ENCODE peak calls at places on chromosomes 5 and 9, in five cellular contexts. One of them, this sample, is unnamed.

GRCh38 chr5:135243194-135244191 is 155.5 kb downstream of the MACROH2A1 start:
- DNase-seq in CD4-positive, alpha-beta T cell: no peak
- DNase-seq in cardiac fibroblast: no peak
- DNase-seq in psoas muscle: peak
- DNase-seq in MCF 10A: no peak
- DNase-seq in this sample: no peak

GRCh38 chr5:102418531-102418930 is 80.3 kb downstream of the SLCO6A1 start:
- DNase-seq in CD4-positive, alpha-beta T cell: no peak
- DNase-seq in cardiac fibroblast: no peak
- DNase-seq in psoas muscle: no peak
- DNase-seq in MCF 10A: no peak
- DNase-seq in this sample: no peak

GRCh38 chr5:31283326-31283725 is 89.8 kb downstream of the CDH6 start:
- DNase-seq in CD4-positive, alpha-beta T cell: no peak
- DNase-seq in cardiac fibroblast: no peak
- DNase-seq in psoas muscle: no peak
- DNase-seq in MCF 10A: no peak
- DNase-seq in this sample: no peak

GRCh38 chr9:93974151-93974550 is 19.0 kb upstream of the BARX1 start:
- DNase-seq in CD4-positive, alpha-beta T cell: no peak
- DNase-seq in cardiac fibroblast: no peak
- DNase-seq in psoas muscle: no peak
- DNase-seq in MCF 10A: peak
- DNase-seq in this sample: no peak

GRCh38 chr5:144318011-144318410 is 147.3 kb downstream of the KCTD16 start:
- DNase-seq in CD4-positive, alpha-beta T cell: no peak
- DNase-seq in cardiac fibroblast: no peak
- DNase-seq in psoas muscle: no peak
- DNase-seq in MCF 10A: no peak
- DNase-seq in this sample: no peak

GRCh38 chr5:137078171-137078665 is 420.9 kb downstream of the SPOCK1 start:
- DNase-seq in CD4-positive, alpha-beta T cell: no peak
- DNase-seq in cardiac fibroblast: no peak
- DNase-seq in psoas muscle: no peak
- DNase-seq in MCF 10A: peak
- DNase-seq in this sample: peak

GRCh38 chr9:75378036-75378435 is 289.7 kb downstream of the OSTF1 start:
- DNase-seq in CD4-positive, alpha-beta T cell: no peak
- DNase-seq in cardiac fibroblast: no peak
- DNase-seq in psoas muscle: peak
- DNase-seq in MCF 10A: no peak
- DNase-seq in this sample: no peak

GRCh38 chr5:143245929-143246561 is 157.4 kb downstream of the NR3C1 start:
- DNase-seq in CD4-positive, alpha-beta T cell: no peak
- DNase-seq in cardiac fibroblast: peak
- DNase-seq in psoas muscle: peak
- DNase-seq in MCF 10A: peak
- DNase-seq in this sample: peak

GRCh38 chr9:20319641-20320337 is 302.5 kb downstream of the MLLT3 start:
- DNase-seq in CD4-positive, alpha-beta T cell: peak
- DNase-seq in cardiac fibroblast: peak
- DNase-seq in psoas muscle: no peak
- DNase-seq in MCF 10A: peak
- DNase-seq in this sample: no peak

GRCh38 chr9:17134843-17135577 is at the start of gene CNTLN:
- DNase-seq in CD4-positive, alpha-beta T cell: no peak
- DNase-seq in cardiac fibroblast: peak
- DNase-seq in psoas muscle: peak
- DNase-seq in MCF 10A: peak
- DNase-seq in this sample: peak

GRCh38 chr9:108477538-108478006 is 378.2 kb downstream of the ACTL7B start:
- DNase-seq in CD4-positive, alpha-beta T cell: no peak
- DNase-seq in cardiac fibroblast: peak
- DNase-seq in psoas muscle: no peak
- DNase-seq in MCF 10A: peak
- DNase-seq in this sample: no peak

GRCh38 chr5:54215233-54215736 is 95.1 kb downstream of the ARL15 start:
- DNase-seq in CD4-positive, alpha-beta T cell: no peak
- DNase-seq in cardiac fibroblast: no peak
- DNase-seq in psoas muscle: no peak
- DNase-seq in MCF 10A: no peak
- DNase-seq in this sample: no peak

GRCh38 chr5:116361171-116361967 is 213.3 kb downstream of the SEMA6A start:
- DNase-seq in CD4-positive, alpha-beta T cell: no peak
- DNase-seq in cardiac fibroblast: peak
- DNase-seq in psoas muscle: peak
- DNase-seq in MCF 10A: no peak
- DNase-seq in this sample: peak
- TF ChIP-seq CTCF in CD4-positive, alpha-beta T cell: no peak
- TF ChIP-seq CTCF in cardiac fibroblast: no peak
- TF ChIP-seq CTCF in psoas muscle: no peak
- TF ChIP-seq CTCF in MCF 10A: no peak
- TF ChIP-seq CTCF in this sample: no peak

DNA sequence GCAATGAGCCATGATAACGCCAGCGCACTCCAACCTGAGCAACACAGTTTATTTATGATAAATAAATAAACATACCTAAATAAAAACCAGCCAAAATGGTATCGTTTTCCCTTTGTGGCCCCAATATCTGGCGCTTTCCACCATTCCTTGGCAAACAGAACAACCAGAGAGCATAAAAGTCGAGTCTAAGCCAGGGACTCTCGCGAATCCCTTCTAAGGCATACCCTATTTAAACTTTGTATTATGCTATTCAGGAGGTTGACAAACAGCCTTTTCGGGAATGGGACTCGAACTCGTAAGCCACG is 389 bp upstream of the MATR3 start:
- DNase-seq in CD4-positive, alpha-beta T cell: no peak
- DNase-seq in cardiac fibroblast: no peak
- DNase-seq in psoas muscle: no peak
- DNase-seq in MCF 10A: no peak
- DNase-seq in this sample: no peak
- TF ChIP-seq CTCF in CD4-positive, alpha-beta T cell: no peak
- TF ChIP-seq CTCF in cardiac fibroblast: no peak
- TF ChIP-seq CTCF in psoas muscle: no peak
- TF ChIP-seq CTCF in MCF 10A: no peak
- TF ChIP-seq CTCF in this sample: no peak

GRCh38 chr5:38753776-38754175 is 92.0 kb upstream of the OSMR start:
- DNase-seq in CD4-positive, alpha-beta T cell: no peak
- DNase-seq in cardiac fibroblast: no peak
- DNase-seq in psoas muscle: no peak
- DNase-seq in MCF 10A: no peak
- DNase-seq in this sample: no peak

GRCh38 chr5:38755171-38755570 is 90.6 kb upstream of the OSMR start:
- DNase-seq in CD4-positive, alpha-beta T cell: no peak
- DNase-seq in cardiac fibroblast: peak
- DNase-seq in psoas muscle: no peak
- DNase-seq in MCF 10A: peak
- DNase-seq in this sample: no peak

GRCh38 chr5:38749861-38750260 is 96.0 kb upstream of the OSMR start:
- DNase-seq in CD4-positive, alpha-beta T cell: no peak
- DNase-seq in cardiac fibroblast: no peak
- DNase-seq in psoas muscle: no peak
- DNase-seq in MCF 10A: no peak
- DNase-seq in this sample: no peak

GRCh38 chr5:38752622-38753021 is 93.2 kb upstream of the OSMR start:
- DNase-seq in CD4-positive, alpha-beta T cell: no peak
- DNase-seq in cardiac fibroblast: no peak
- DNase-seq in psoas muscle: no peak
- DNase-seq in MCF 10A: no peak
- DNase-seq in this sample: no peak

DNA sequence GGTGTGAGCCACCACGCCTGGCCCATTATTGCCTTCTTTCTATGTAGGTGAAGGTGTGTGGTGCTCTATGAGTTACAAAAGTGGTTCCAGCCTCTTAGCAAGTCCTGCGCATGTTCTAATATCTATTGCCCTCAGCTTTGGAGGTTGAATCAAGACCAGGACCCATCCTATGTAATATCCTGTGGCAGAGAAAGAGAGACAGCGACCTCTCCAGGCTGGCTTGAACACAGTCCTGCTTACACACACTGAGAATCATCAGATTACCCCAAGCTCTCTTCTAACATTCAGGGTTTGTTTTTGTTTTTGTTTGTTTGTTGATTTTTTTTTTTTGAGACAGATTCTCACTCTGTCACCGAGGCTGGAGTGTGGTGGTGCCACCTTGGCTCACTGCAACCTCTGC is 94.7 kb upstream of the OSMR start:
- DNase-seq in CD4-positive, alpha-beta T cell: no peak
- DNase-seq in cardiac fibroblast: peak
- DNase-seq in psoas muscle: no peak
- DNase-seq in MCF 10A: peak
- DNase-seq in this sample: no peak
- TF ChIP-seq CTCF in CD4-positive, alpha-beta T cell: no peak
- TF ChIP-seq CTCF in cardiac fibroblast: peak
- TF ChIP-seq CTCF in psoas muscle: no peak
- TF ChIP-seq CTCF in MCF 10A: peak
- TF ChIP-seq CTCF in this sample: no peak

GRCh38 chr5:82364497-82364896 is 86.3 kb upstream of the RPS23 start:
- DNase-seq in CD4-positive, alpha-beta T cell: no peak
- DNase-seq in cardiac fibroblast: peak
- DNase-seq in psoas muscle: no peak
- DNase-seq in MCF 10A: peak
- DNase-seq in this sample: peak
- TF ChIP-seq CTCF in CD4-positive, alpha-beta T cell: no peak
- TF ChIP-seq CTCF in cardiac fibroblast: peak
- TF ChIP-seq CTCF in psoas muscle: peak
- TF ChIP-seq CTCF in MCF 10A: peak
- TF ChIP-seq CTCF in this sample: peak